ENCODE peak calls at places on chromosomes 3 and 15, in five cellular contexts. One of them, this sample, is unnamed.

GRCh38 chr15:80710635-80711553 is 15.8 kb downstream of the ABHD17C start:
- DNase-seq in CD4-positive, alpha-beta T cell: no peak
- DNase-seq in ovary: no peak
- DNase-seq in colonic mucosa: no peak
- DNase-seq in nephron progenitor cell: no peak
- DNase-seq in this sample: no peak

GRCh38 chr3:161800985-161801559 is 304.5 kb downstream of the OTOL1 start:
- DNase-seq in colonic mucosa: no peak
- DNase-seq in ovary: no peak
- DNase-seq in nephron progenitor cell: no peak
- DNase-seq in CD4-positive, alpha-beta T cell: no peak
- DNase-seq in this sample: no peak

GRCh38 chr3:5054098-5054497 is 68.0 kb upstream of the ARL8B start:
- DNase-seq in ovary: no peak
- DNase-seq in colonic mucosa: no peak
- DNase-seq in CD4-positive, alpha-beta T cell: no peak
- DNase-seq in nephron progenitor cell: no peak
- DNase-seq in this sample: no peak

GRCh38 chr3:132417695-132418520 is 606 bp downstream of the DNAJC13 start:
- DNase-seq in nephron progenitor cell: no peak
- DNase-seq in CD4-positive, alpha-beta T cell: peak
- DNase-seq in colonic mucosa: peak
- DNase-seq in ovary: no peak
- DNase-seq in this sample: no peak

GRCh38 chr3:184399410-184399809 is 19.6 kb downstream of the CHRD start:
- DNase-seq in ovary: no peak
- DNase-seq in nephron progenitor cell: no peak
- DNase-seq in colonic mucosa: no peak
- DNase-seq in CD4-positive, alpha-beta T cell: no peak
- DNase-seq in this sample: no peak

GRCh38 chr3:10622456-10622855 is 117.1 kb upstream of the ATP2B2 start:
- DNase-seq in nephron progenitor cell: no peak
- DNase-seq in colonic mucosa: no peak
- DNase-seq in ovary: no peak
- DNase-seq in CD4-positive, alpha-beta T cell: no peak
- DNase-seq in this sample: no peak

GRCh38 chr3:177789500-177789899 is 592.2 kb upstream of the TBL1XR1 start:
- DNase-seq in colonic mucosa: no peak
- DNase-seq in nephron progenitor cell: no peak
- DNase-seq in ovary: no peak
- DNase-seq in CD4-positive, alpha-beta T cell: no peak
- DNase-seq in this sample: no peak

GRCh38 chr15:70033529-70034140 is 64.1 kb downstream of the TLE3 start:
- DNase-seq in CD4-positive, alpha-beta T cell: no peak
- DNase-seq in nephron progenitor cell: peak
- DNase-seq in colonic mucosa: no peak
- DNase-seq in ovary: no peak
- DNase-seq in this sample: no peak

GRCh38 chr3:52833202-52833601 is 1.6 kb downstream of the MUSTN1 start:
- DNase-seq in nephron progenitor cell: no peak
- DNase-seq in colonic mucosa: no peak
- DNase-seq in CD4-positive, alpha-beta T cell: no peak
- DNase-seq in ovary: no peak
- DNase-seq in this sample: no peak

GRCh38 chr15:49223536-49224274 is 53.7 kb downstream of the GALK2 start:
- DNase-seq in ovary: no peak
- DNase-seq in CD4-positive, alpha-beta T cell: no peak
- DNase-seq in colonic mucosa: no peak
- DNase-seq in nephron progenitor cell: no peak
- DNase-seq in this sample: no peak

GRCh38 chr3:154018100-154018696 is 103.0 kb upstream of the ARHGEF26 start:
- DNase-seq in nephron progenitor cell: peak
- DNase-seq in colonic mucosa: peak
- DNase-seq in ovary: no peak
- DNase-seq in CD4-positive, alpha-beta T cell: peak
- DNase-seq in this sample: peak

GRCh38 chr3:65669163-65669875 is 369.4 kb downstream of the MAGI1 start:
- DNase-seq in CD4-positive, alpha-beta T cell: no peak
- DNase-seq in nephron progenitor cell: no peak
- DNase-seq in colonic mucosa: no peak
- DNase-seq in ovary: no peak
- DNase-seq in this sample: no peak

GRCh38 chr3:196096382-196096953 is 14.6 kb upstream of the TFRC start:
- DNase-seq in CD4-positive, alpha-beta T cell: no peak
- DNase-seq in colonic mucosa: peak
- DNase-seq in ovary: no peak
- DNase-seq in nephron progenitor cell: no peak
- DNase-seq in this sample: no peak

GRCh38 chr3:53170325-53171108 is 9.5 kb downstream of the PRKCD start:
- DNase-seq in ovary: no peak
- DNase-seq in nephron progenitor cell: no peak
- DNase-seq in colonic mucosa: no peak
- DNase-seq in CD4-positive, alpha-beta T cell: no peak
- DNase-seq in this sample: no peak

GRCh38 chr3:53155763-53156162 is 5.2 kb upstream of the PRKCD start:
- DNase-seq in CD4-positive, alpha-beta T cell: no peak
- DNase-seq in colonic mucosa: peak
- DNase-seq in nephron progenitor cell: no peak
- DNase-seq in ovary: no peak
- DNase-seq in this sample: no peak

GRCh38 chr15:78044407-78045155 is 32.9 kb downstream of the TBC1D2B start:
- DNase-seq in colonic mucosa: peak
- DNase-seq in nephron progenitor cell: no peak
- DNase-seq in ovary: no peak
- DNase-seq in CD4-positive, alpha-beta T cell: no peak
- DNase-seq in this sample: no peak

GRCh38 chr3:123547881-123548534 is 36.8 kb downstream of the HACD2 start:
- DNase-seq in ovary: no peak
- DNase-seq in colonic mucosa: no peak
- DNase-seq in nephron progenitor cell: no peak
- DNase-seq in CD4-positive, alpha-beta T cell: no peak
- DNase-seq in this sample: no peak

GRCh38 chr3:47781326-47781684 is 388 bp downstream of the SMARCC1 start:
- DNase-seq in colonic mucosa: peak
- DNase-seq in CD4-positive, alpha-beta T cell: peak
- DNase-seq in nephron progenitor cell: peak
- DNase-seq in ovary: peak
- DNase-seq in this sample: peak

GRCh38 chr3:30299674-30300423 is 306.6 kb upstream of the TGFBR2 start:
- DNase-seq in nephron progenitor cell: no peak
- DNase-seq in colonic mucosa: no peak
- DNase-seq in ovary: no peak
- DNase-seq in CD4-positive, alpha-beta T cell: no peak
- DNase-seq in this sample: no peak

GRCh38 chr3:46400000-46400734 is 6.7 kb downstream of the CCR5AS start:
- DNase-seq in ovary: no peak
- DNase-seq in CD4-positive, alpha-beta T cell: no peak
- DNase-seq in colonic mucosa: no peak
- DNase-seq in nephron progenitor cell: no peak
- DNase-seq in this sample: no peak

GRCh38 chr3:16871915-16872842 is 12.6 kb upstream of the PLCL2 start:
- DNase-seq in ovary: no peak
- DNase-seq in CD4-positive, alpha-beta T cell: no peak
- DNase-seq in nephron progenitor cell: no peak
- DNase-seq in colonic mucosa: no peak
- DNase-seq in this sample: no peak

GRCh38 chr3:14432996-14433572 is 30.7 kb downstream of the SLC6A6 start:
- DNase-seq in ovary: no peak
- DNase-seq in colonic mucosa: no peak
- DNase-seq in CD4-positive, alpha-beta T cell: no peak
- DNase-seq in nephron progenitor cell: no peak
- DNase-seq in this sample: no peak

GRCh38 chr3:183975981-183976662 is 41.6 kb downstream of the ABCC5 start:
- DNase-seq in CD4-positive, alpha-beta T cell: no peak
- DNase-seq in colonic mucosa: no peak
- DNase-seq in nephron progenitor cell: no peak
- DNase-seq in ovary: no peak
- DNase-seq in this sample: no peak

GRCh38 chr3:3038201-3038991 is 71.8 kb downstream of the IL5RA start:
- DNase-seq in colonic mucosa: no peak
- DNase-seq in CD4-positive, alpha-beta T cell: no peak
- DNase-seq in ovary: no peak
- DNase-seq in nephron progenitor cell: no peak
- DNase-seq in this sample: no peak

GRCh38 chr15:87929835-87930234 is 326.7 kb downstream of the NTRK3 start:
- DNase-seq in colonic mucosa: no peak
- DNase-seq in CD4-positive, alpha-beta T cell: no peak
- DNase-seq in nephron progenitor cell: peak
- DNase-seq in ovary: no peak
- DNase-seq in this sample: no peak

GRCh38 chr3:58492385-58492970 is 582 bp downstream of the KCTD6 start:
- DNase-seq in colonic mucosa: peak
- DNase-seq in nephron progenitor cell: peak
- DNase-seq in ovary: no peak
- DNase-seq in CD4-positive, alpha-beta T cell: no peak
- DNase-seq in this sample: no peak

GRCh38 chr3:157532529-157533297 is 29.5 kb upstream of the VEPH1 start:
- DNase-seq in ovary: no peak
- DNase-seq in CD4-positive, alpha-beta T cell: no peak
- DNase-seq in colonic mucosa: peak
- DNase-seq in nephron progenitor cell: peak
- DNase-seq in this sample: peak

GRCh38 chr3:145032790-145033189 is 1061.2 kb downstream of the DIPK2A start:
- DNase-seq in colonic mucosa: no peak
- DNase-seq in ovary: no peak
- DNase-seq in CD4-positive, alpha-beta T cell: no peak
- DNase-seq in nephron progenitor cell: no peak
- DNase-seq in this sample: no peak

GRCh38 chr15:40420071-40420713 is 14.6 kb downstream of the IVD start:
- DNase-seq in colonic mucosa: no peak
- DNase-seq in CD4-positive, alpha-beta T cell: no peak
- DNase-seq in ovary: no peak
- DNase-seq in nephron progenitor cell: no peak
- DNase-seq in this sample: no peak

GRCh38 chr3:64223809-64224570 is 1.3 kb downstream of the PRICKLE2 start:
- DNase-seq in ovary: no peak
- DNase-seq in colonic mucosa: no peak
- DNase-seq in nephron progenitor cell: no peak
- DNase-seq in CD4-positive, alpha-beta T cell: no peak
- DNase-seq in this sample: no peak

DNA sequence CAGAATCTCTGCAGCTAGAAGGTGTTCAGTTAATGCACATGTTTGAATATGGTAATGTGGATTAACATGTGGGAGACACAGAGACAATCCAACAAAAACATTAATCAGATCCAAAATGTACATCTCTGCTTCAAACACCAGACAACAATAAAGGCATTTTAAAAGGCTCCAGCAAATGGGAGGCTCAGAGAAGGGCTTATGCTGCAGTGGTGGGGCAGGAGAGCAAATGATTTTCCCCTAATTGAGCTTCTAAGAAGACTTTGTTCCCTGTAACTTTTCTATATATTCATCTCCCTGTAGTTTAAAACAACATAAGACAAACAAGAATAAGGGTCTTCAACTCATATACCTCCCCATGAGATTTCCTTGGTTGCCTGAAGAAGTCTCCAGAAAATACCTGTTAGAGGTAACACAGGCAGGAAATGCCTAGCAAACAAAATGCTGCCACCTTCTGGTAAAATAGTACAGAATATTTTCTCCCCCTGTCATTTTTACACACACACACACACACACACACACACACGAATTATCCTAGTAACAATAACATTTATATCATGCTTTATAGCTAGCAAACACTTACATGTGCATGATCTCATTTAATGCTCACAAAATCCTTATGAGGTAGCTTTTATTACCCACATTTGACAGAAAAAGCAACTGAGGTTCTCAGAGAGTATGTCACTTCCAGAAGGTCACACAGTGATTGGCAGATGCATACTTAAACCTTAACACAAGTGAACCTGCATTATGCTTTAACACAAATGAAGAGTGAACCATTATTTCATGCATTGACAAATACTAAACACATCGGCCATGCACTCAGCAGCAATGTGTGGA is 123.4 kb upstream of the MB21D2 start:
- DNase-seq in CD4-positive, alpha-beta T cell: peak
- DNase-seq in ovary: no peak
- DNase-seq in nephron progenitor cell: no peak
- DNase-seq in colonic mucosa: no peak
- DNase-seq in this sample: no peak
- TF ChIP-seq CTCF in CD4-positive, alpha-beta T cell: peak
- TF ChIP-seq CTCF in ovary: peak
- TF ChIP-seq CTCF in nephron progenitor cell: peak
- TF ChIP-seq CTCF in colonic mucosa: peak
- TF ChIP-seq CTCF in this sample: peak

GRCh38 chr3:35723480-35724097 is 84.3 kb downstream of the ARPP21 start:
- DNase-seq in nephron progenitor cell: no peak
- DNase-seq in colonic mucosa: no peak
- DNase-seq in CD4-positive, alpha-beta T cell: no peak
- DNase-seq in ovary: no peak
- DNase-seq in this sample: no peak

GRCh38 chr3:35718921-35719320 is 79.6 kb downstream of the ARPP21 start:
- DNase-seq in CD4-positive, alpha-beta T cell: no peak
- DNase-seq in ovary: no peak
- DNase-seq in colonic mucosa: no peak
- DNase-seq in nephron progenitor cell: no peak
- DNase-seq in this sample: no peak

GRCh38 chr3:35721628-35722027 is 82.3 kb downstream of the ARPP21 start:
- DNase-seq in nephron progenitor cell: no peak
- DNase-seq in CD4-positive, alpha-beta T cell: no peak
- DNase-seq in ovary: no peak
- DNase-seq in colonic mucosa: no peak
- DNase-seq in this sample: no peak

GRCh38 chr3:35724106-35724505 is 84.8 kb downstream of the ARPP21 start:
- DNase-seq in nephron progenitor cell: no peak
- DNase-seq in colonic mucosa: no peak
- DNase-seq in ovary: no peak
- DNase-seq in CD4-positive, alpha-beta T cell: no peak
- DNase-seq in this sample: no peak

DNA sequence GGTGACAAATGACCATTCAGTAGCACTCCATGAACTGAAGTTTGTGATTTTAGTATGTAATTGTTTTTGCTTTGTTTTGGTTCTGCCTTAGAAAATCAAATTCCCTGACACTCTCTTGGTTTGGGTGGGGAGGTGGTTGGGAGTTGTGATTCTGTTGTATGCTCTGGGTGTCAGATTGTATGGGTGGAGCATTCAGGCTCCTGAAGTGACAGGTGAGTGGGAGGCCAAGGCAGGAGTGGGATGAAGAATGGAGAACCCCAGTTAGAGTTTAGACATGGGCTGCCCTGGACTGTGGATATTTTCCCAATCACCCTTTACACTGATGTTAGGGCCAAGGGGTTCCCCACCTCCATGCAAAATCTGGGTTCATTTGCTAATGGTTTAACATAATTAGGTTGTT is 83.6 kb downstream of the ARPP21 start:
- DNase-seq in ovary: no peak
- DNase-seq in CD4-positive, alpha-beta T cell: no peak
- DNase-seq in colonic mucosa: no peak
- DNase-seq in nephron progenitor cell: no peak
- DNase-seq in this sample: no peak
- TF ChIP-seq CTCF in ovary: no peak
- TF ChIP-seq CTCF in CD4-positive, alpha-beta T cell: no peak
- TF ChIP-seq CTCF in colonic mucosa: no peak
- TF ChIP-seq CTCF in nephron progenitor cell: no peak
- TF ChIP-seq CTCF in this sample: no peak

GRCh38 chr15:37698679-37699078 is 235.8 kb upstream of the TMCO5A start:
- DNase-seq in CD4-positive, alpha-beta T cell: no peak
- DNase-seq in nephron progenitor cell: no peak
- DNase-seq in ovary: no peak
- DNase-seq in colonic mucosa: no peak
- DNase-seq in this sample: no peak
- TF ChIP-seq CTCF in CD4-positive, alpha-beta T cell: no peak
- TF ChIP-seq CTCF in nephron progenitor cell: no peak
- TF ChIP-seq CTCF in ovary: no peak
- TF ChIP-seq CTCF in colonic mucosa: no peak
- TF ChIP-seq CTCF in this sample: no peak

GRCh38 chr3:150384517-150385212 is 23.4 kb upstream of the TSC22D2 start:
- DNase-seq in nephron progenitor cell: peak
- DNase-seq in ovary: no peak
- DNase-seq in CD4-positive, alpha-beta T cell: peak
- DNase-seq in colonic mucosa: no peak
- DNase-seq in this sample: no peak
- TF ChIP-seq CTCF in nephron progenitor cell: peak
- TF ChIP-seq CTCF in ovary: no peak
- TF ChIP-seq CTCF in CD4-positive, alpha-beta T cell: peak
- TF ChIP-seq CTCF in colonic mucosa: no peak
- TF ChIP-seq CTCF in this sample: peak